ENCODE peak calls at places on chromosome 1, in seven cellular contexts. One of them, this sample, is unnamed.

GRCh38 chr1:88683516-88683847 is 591 bp upstream of the PKN2 start:
- DNase-seq in heart left ventricle: peak; percentile 43
- DNase-seq in cardiac muscle cell: no peak
- DNase-seq in adrenal gland: peak; percentile 66
- DNase-seq in astrocyte: no peak
- DNase-seq in ovary: peak; percentile 66
- DNase-seq in psoas muscle: peak; percentile 42
- DNase-seq in this sample: peak; percentile 84

GRCh38 chr1:34188418-34188817 is 11.7 kb downstream of the C1orf94 start:
- DNase-seq in adrenal gland: no peak
- DNase-seq in cardiac muscle cell: no peak
- DNase-seq in psoas muscle: no peak
- DNase-seq in ovary: no peak
- DNase-seq in astrocyte: no peak
- DNase-seq in heart left ventricle: no peak
- DNase-seq in this sample: no peak

GRCh38 chr1:112904071-112904830 is 51.7 kb downstream of the SLC16A1 start:
- DNase-seq in heart left ventricle: no peak
- DNase-seq in ovary: no peak
- DNase-seq in astrocyte: peak; percentile 90
- DNase-seq in adrenal gland: no peak
- DNase-seq in psoas muscle: no peak
- DNase-seq in cardiac muscle cell: peak; percentile 71
- DNase-seq in this sample: no peak

GRCh38 chr1:103275725-103276124 is 167.4 kb upstream of the COL11A1 start:
- DNase-seq in ovary: no peak
- DNase-seq in psoas muscle: no peak
- DNase-seq in heart left ventricle: no peak
- DNase-seq in adrenal gland: no peak
- DNase-seq in cardiac muscle cell: no peak
- DNase-seq in astrocyte: no peak
- DNase-seq in this sample: no peak

GRCh38 chr1:150662811-150663210 is 33.4 kb upstream of the ENSA start:
- DNase-seq in cardiac muscle cell: no peak
- DNase-seq in heart left ventricle: no peak
- DNase-seq in adrenal gland: no peak
- DNase-seq in psoas muscle: no peak
- DNase-seq in ovary: no peak
- DNase-seq in astrocyte: no peak
- DNase-seq in this sample: no peak

GRCh38 chr1:212082765-212083406 is 47.3 kb downstream of the DTL start:
- DNase-seq in adrenal gland: no peak
- DNase-seq in ovary: no peak
- DNase-seq in heart left ventricle: no peak
- DNase-seq in astrocyte: no peak
- DNase-seq in psoas muscle: no peak
- DNase-seq in cardiac muscle cell: no peak
- DNase-seq in this sample: no peak

GRCh38 chr1:77655431-77655974 is 27.0 kb downstream of the ZZZ3 start:
- DNase-seq in ovary: no peak
- DNase-seq in adrenal gland: peak; percentile 64
- DNase-seq in astrocyte: peak; percentile 6
- DNase-seq in cardiac muscle cell: no peak
- DNase-seq in psoas muscle: no peak
- DNase-seq in heart left ventricle: no peak
- DNase-seq in this sample: no peak

GRCh38 chr1:225693085-225693698 is 40.3 kb upstream of the ENAH start:
- DNase-seq in heart left ventricle: no peak
- DNase-seq in ovary: no peak
- DNase-seq in psoas muscle: no peak
- DNase-seq in astrocyte: no peak
- DNase-seq in adrenal gland: no peak
- DNase-seq in cardiac muscle cell: no peak
- DNase-seq in this sample: no peak

GRCh38 chr1:43706598-43707190 is 642 bp upstream of the ST3GAL3 start:
- DNase-seq in heart left ventricle: no peak
- DNase-seq in psoas muscle: no peak
- DNase-seq in cardiac muscle cell: peak; percentile 39
- DNase-seq in ovary: no peak
- DNase-seq in adrenal gland: peak; percentile 44
- DNase-seq in astrocyte: no peak
- DNase-seq in this sample: no peak

GRCh38 chr1:200610846-200611245 is 9.7 kb downstream of the KIF14 start:
- DNase-seq in adrenal gland: no peak
- DNase-seq in astrocyte: no peak
- DNase-seq in heart left ventricle: no peak
- DNase-seq in psoas muscle: no peak
- DNase-seq in ovary: no peak
- DNase-seq in cardiac muscle cell: no peak
- DNase-seq in this sample: no peak

GRCh38 chr1:67355745-67356424 is 48.2 kb downstream of the IL12RB2 start:
- DNase-seq in astrocyte: peak; percentile 90
- DNase-seq in cardiac muscle cell: peak; percentile 21
- DNase-seq in heart left ventricle: no peak
- DNase-seq in psoas muscle: no peak
- DNase-seq in ovary: no peak
- DNase-seq in adrenal gland: no peak
- DNase-seq in this sample: no peak

GRCh38 chr1:33455537-33456301 is 16.7 kb upstream of the ZSCAN20 start:
- DNase-seq in heart left ventricle: peak; percentile 61
- DNase-seq in ovary: no peak
- DNase-seq in adrenal gland: peak; percentile 67
- DNase-seq in psoas muscle: no peak
- DNase-seq in astrocyte: peak; percentile 74
- DNase-seq in cardiac muscle cell: peak; percentile 84
- DNase-seq in this sample: no peak

GRCh38 chr1:39954870-39955546 is at the start of gene MFSD2A:
- DNase-seq in adrenal gland: peak; percentile 93
- DNase-seq in ovary: peak; percentile 92
- DNase-seq in astrocyte: peak; percentile 84
- DNase-seq in cardiac muscle cell: peak; percentile 96
- DNase-seq in psoas muscle: peak; percentile 94
- DNase-seq in heart left ventricle: peak; percentile 95
- DNase-seq in this sample: peak; percentile 96

GRCh38 chr1:93732514-93732913 is 50.9 kb upstream of the BCAR3 start:
- DNase-seq in heart left ventricle: no peak
- DNase-seq in ovary: no peak
- DNase-seq in astrocyte: no peak
- DNase-seq in adrenal gland: no peak
- DNase-seq in cardiac muscle cell: no peak
- DNase-seq in psoas muscle: no peak
- DNase-seq in this sample: no peak
- TF ChIP-seq CTCF in heart left ventricle: no peak
- TF ChIP-seq CTCF in ovary: no peak
- TF ChIP-seq CTCF in astrocyte: peak; percentile 35
- TF ChIP-seq CTCF in adrenal gland: no peak
- TF ChIP-seq CTCF in cardiac muscle cell: peak; percentile 29
- TF ChIP-seq CTCF in psoas muscle: no peak
- TF ChIP-seq CTCF in this sample: no peak

GRCh38 chr1:73801912-73802429 is 396.0 kb downstream of the LRRIQ3 start:
- DNase-seq in adrenal gland: no peak
- DNase-seq in ovary: no peak
- DNase-seq in cardiac muscle cell: no peak
- DNase-seq in heart left ventricle: no peak
- DNase-seq in psoas muscle: no peak
- DNase-seq in astrocyte: peak; percentile 22
- DNase-seq in this sample: no peak
- H3K4me3 ChIP-seq in adrenal gland: no peak overlapping the region
- H3K4me3 ChIP-seq in ovary: no peak overlapping the region
- H3K4me3 ChIP-seq in cardiac muscle cell: no peak overlapping the region
- H3K4me3 ChIP-seq in heart left ventricle: no peak overlapping the region
- H3K4me3 ChIP-seq in psoas muscle: no peak overlapping the region
- H3K4me3 ChIP-seq in astrocyte: no peak overlapping the region
- H3K4me3 ChIP-seq in this sample: no peak overlapping the region

GRCh38 chr1:201748331-201748730 is 80.6 kb upstream of the IPO9 start:
- DNase-seq in astrocyte: peak; percentile 98
- DNase-seq in cardiac muscle cell: peak; percentile 86
- DNase-seq in adrenal gland: no peak
- DNase-seq in heart left ventricle: no peak
- DNase-seq in psoas muscle: no peak
- DNase-seq in ovary: no peak
- DNase-seq in this sample: no peak
- H3K27ac ChIP-seq in astrocyte: peak overlapping the region; percentile 94
- H3K27ac ChIP-seq in cardiac muscle cell: peak overlapping the region; percentile 91
- H3K27ac ChIP-seq in adrenal gland: no peak overlapping the region
- H3K27ac ChIP-seq in heart left ventricle: peak overlapping the region; percentile 6
- H3K27ac ChIP-seq in psoas muscle: no peak overlapping the region
- H3K27ac ChIP-seq in ovary: no peak overlapping the region
- H3K27ac ChIP-seq in this sample: no peak overlapping the region

GRCh38 chr1:26029864-26030481 is 8.4 kb downstream of the EXTL1 start:
- DNase-seq in astrocyte: no peak
- DNase-seq in adrenal gland: no peak
- DNase-seq in heart left ventricle: no peak
- DNase-seq in psoas muscle: no peak
- DNase-seq in cardiac muscle cell: no peak
- DNase-seq in ovary: no peak
- DNase-seq in this sample: no peak
- TF ChIP-seq CTCF in astrocyte: peak; percentile 12
- TF ChIP-seq CTCF in adrenal gland: no peak
- TF ChIP-seq CTCF in heart left ventricle: no peak
- TF ChIP-seq CTCF in psoas muscle: no peak
- TF ChIP-seq CTCF in cardiac muscle cell: no peak
- TF ChIP-seq CTCF in ovary: no peak
- TF ChIP-seq CTCF in this sample: no peak

GRCh38 chr1:230067871-230068814 is 1.1 kb downstream of the GALNT2 start:
- DNase-seq in adrenal gland: peak; percentile 45
- DNase-seq in heart left ventricle: peak; percentile 41
- DNase-seq in psoas muscle: peak; percentile 54
- DNase-seq in ovary: peak; percentile 62
- DNase-seq in cardiac muscle cell: peak; percentile 36
- DNase-seq in astrocyte: no peak
- DNase-seq in this sample: peak; percentile 82
- H3K4me3 ChIP-seq in adrenal gland: peak overlapping the region; percentile 86
- H3K4me3 ChIP-seq in heart left ventricle: peak overlapping the region; percentile 97
- H3K4me3 ChIP-seq in psoas muscle: peak overlapping the region; percentile 95
- H3K4me3 ChIP-seq in ovary: peak overlapping the region; percentile 81
- H3K4me3 ChIP-seq in cardiac muscle cell: peak overlapping the region; percentile 99
- H3K4me3 ChIP-seq in astrocyte: peak overlapping the region; percentile 92
- H3K4me3 ChIP-seq in this sample: peak overlapping the region; percentile 80